ENCODE peak calls at places on chromosomes 4 and X, in seven cellular contexts. J is foreskin fibroblast, Z is RWPE2, Y is A549, M is GM20000, L is cardiac fibroblast, Q is type B pancreatic cell. N is an unnamed sample.

GRCh38 chr4:142696334-142697122 is 149.6 kb downstream of the INPP4B start:
- DNase-seq in L (no peak), M (no peak), Y (no peak), J (no peak), Z (no peak), Q (no peak), N (no peak)

GRCh38 chr4:155675709-155676429 is 9.2 kb downstream of the GUCY1A1 start:
- DNase-seq in M (peak; percentile 41), J (no peak), L (no peak), Q (no peak), Y (no peak), Z (no peak), N (no peak)

GRCh38 chrX:40683245-40683644 is 35.9 kb upstream of the CXorf38 start:
- DNase-seq in L (no peak), J (no peak), Q (no peak), M (no peak), Z (no peak), Y (no peak), N (no peak)

GRCh38 chr4:54400802-54401201 is 171.7 kb downstream of the PDGFRA start:
- DNase-seq in Z (no peak), J (peak; percentile 62), M (no peak), L (peak; percentile 87), Y (no peak), Q (no peak), N (no peak)

GRCh38 chr4:145935253-145936141 is 3.1 kb downstream of the ZNF827 start:
- DNase-seq in L (no peak), M (peak; percentile 61), Q (no peak), Y (no peak), J (no peak), Z (no peak), N (no peak)

GRCh38 chrX:150363561-150364346 is 637 bp downstream of the MAMLD1 start:
- DNase-seq in M (no peak), J (peak; percentile 40), Y (peak; percentile 24), L (peak; percentile 49), Q (no peak), Z (no peak), N (peak; percentile 86)

GRCh38 chr4:1283711-1284110 is 6.0 kb upstream of the MAEA start:
- DNase-seq in Q (no peak), Z (no peak), Y (no peak), J (no peak), L (no peak), M (no peak), N (no peak)

GRCh38 chr4:151712777-151713176 is 48.0 kb downstream of the GATB start:
- DNase-seq in L (no peak), J (no peak), Y (no peak), Q (no peak), Z (no peak), M (no peak), N (no peak)

GRCh38 chr4:181541396-181541795 is 701.8 kb upstream of the TENM3 start:
- DNase-seq in Y (no peak), M (no peak), L (peak; percentile 66), J (no peak), Q (no peak), Z (no peak), N (no peak)

GRCh38 chrX:18702362-18703195 is 4.9 kb upstream of the PPEF1 start:
- DNase-seq in J (peak; percentile 10), Z (no peak), Y (peak; percentile 89), Q (no peak), L (peak; percentile 57), M (no peak), N (no peak)

GRCh38 chr4:78776031-78776728 is at the start of gene BMP2K:
- DNase-seq in J (peak; percentile 70), Z (peak; percentile 70), Q (peak; percentile 89), L (peak; percentile 67), Y (peak; percentile 39), M (peak; percentile 95), N (no peak)

GRCh38 chr4:100981447-100982204 is 365.7 kb downstream of the PPP3CA start:
- DNase-seq in J (peak; percentile 42), L (peak; percentile 64), Q (no peak), Y (no peak), Z (no peak), M (no peak), N (no peak)

GRCh38 chr4:169841776-169842175 is 84.0 kb upstream of the HPF1 start:
- DNase-seq in Q (no peak), Z (no peak), Y (no peak), M (no peak), J (no peak), L (no peak), N (no peak)

GRCh38 chr4:8211737-8212581 is 12.9 kb downstream of the SH3TC1 start:
- DNase-seq in Z (no peak), L (no peak), M (no peak), Q (no peak), Y (no peak), J (no peak), N (no peak)

GRCh38 chrX:149248073-149248625 is 257.0 kb downstream of the IDS start:
- DNase-seq in Z (no peak), Y (no peak), L (peak; percentile 71), M (no peak), Q (no peak), J (peak; percentile 80), N (no peak)

GRCh38 chrX:129748265-129748664 is 9.5 kb downstream of the XPNPEP2 start:
- DNase-seq in Y (no peak), J (peak; percentile 75), M (no peak), L (peak; percentile 85), Z (no peak), Q (no peak), N (no peak)

GRCh38 chr4:119040711-119041185 is 94.9 kb upstream of the MYOZ2 start:
- DNase-seq in Z (no peak), Q (no peak), L (peak; percentile 86), Y (no peak), M (no peak), J (peak; percentile 76), N (no peak)

GRCh38 chr4:47675810-47676209 is 162.1 kb downstream of the CORIN start:
- DNase-seq in L (no peak), M (no peak), J (no peak), Z (no peak), Q (no peak), Y (no peak), N (no peak)

GRCh38 chr4:99117876-99118693 is 26.0 kb downstream of the ADH4 start:
- DNase-seq in L (peak; percentile 57), Y (no peak), Q (no peak), M (peak; percentile 33), Z (no peak), J (no peak), N (no peak)
- TF ChIP-seq CTCF in L (peak; percentile 15), Y (peak; percentile 41), Q (peak; percentile 60), M (no peak), Z (peak; percentile 73), J (no peak), N (peak; percentile 80)

DNA sequence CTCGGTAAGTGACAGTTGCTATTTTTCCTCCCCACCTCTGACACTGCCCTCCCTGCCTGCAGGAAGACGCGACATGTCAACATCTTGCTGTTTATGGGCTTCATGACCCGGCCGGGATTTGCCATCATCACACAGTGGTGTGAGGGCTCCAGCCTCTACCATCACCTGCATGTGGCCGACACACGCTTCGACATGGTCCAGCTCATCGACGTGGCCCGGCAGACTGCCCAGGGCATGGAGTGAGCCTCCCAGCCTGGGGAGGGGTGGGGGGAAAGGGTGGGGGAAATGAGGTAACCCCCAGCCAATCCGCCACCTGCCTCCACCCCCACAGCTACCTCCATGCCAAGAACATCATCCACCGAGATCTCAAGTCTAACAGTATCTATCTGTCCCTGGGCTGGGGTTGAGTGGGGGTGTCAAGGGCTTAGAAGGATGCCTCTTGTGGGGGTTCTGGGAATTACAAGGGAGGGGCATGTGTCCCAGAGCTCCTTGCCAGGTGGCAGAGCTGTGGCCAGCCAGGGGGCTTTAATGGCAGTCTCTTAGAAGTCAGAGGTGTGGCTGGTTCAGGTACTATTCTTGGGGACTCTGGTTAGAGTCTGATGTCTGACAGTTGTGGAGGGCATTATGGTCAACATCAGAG is 7.8 kb downstream of the ARAF start:
- DNase-seq in Z (no peak), Y (peak; percentile 29), J (no peak), M (no peak), Q (no peak), L (no peak), N (no peak)
- TF ChIP-seq CTCF in Z (peak; percentile 26), Y (no peak), J (peak; percentile 9), M (peak; percentile 12), Q (peak; percentile 49), L (peak; percentile 44), N (peak; percentile 58)

DNA sequence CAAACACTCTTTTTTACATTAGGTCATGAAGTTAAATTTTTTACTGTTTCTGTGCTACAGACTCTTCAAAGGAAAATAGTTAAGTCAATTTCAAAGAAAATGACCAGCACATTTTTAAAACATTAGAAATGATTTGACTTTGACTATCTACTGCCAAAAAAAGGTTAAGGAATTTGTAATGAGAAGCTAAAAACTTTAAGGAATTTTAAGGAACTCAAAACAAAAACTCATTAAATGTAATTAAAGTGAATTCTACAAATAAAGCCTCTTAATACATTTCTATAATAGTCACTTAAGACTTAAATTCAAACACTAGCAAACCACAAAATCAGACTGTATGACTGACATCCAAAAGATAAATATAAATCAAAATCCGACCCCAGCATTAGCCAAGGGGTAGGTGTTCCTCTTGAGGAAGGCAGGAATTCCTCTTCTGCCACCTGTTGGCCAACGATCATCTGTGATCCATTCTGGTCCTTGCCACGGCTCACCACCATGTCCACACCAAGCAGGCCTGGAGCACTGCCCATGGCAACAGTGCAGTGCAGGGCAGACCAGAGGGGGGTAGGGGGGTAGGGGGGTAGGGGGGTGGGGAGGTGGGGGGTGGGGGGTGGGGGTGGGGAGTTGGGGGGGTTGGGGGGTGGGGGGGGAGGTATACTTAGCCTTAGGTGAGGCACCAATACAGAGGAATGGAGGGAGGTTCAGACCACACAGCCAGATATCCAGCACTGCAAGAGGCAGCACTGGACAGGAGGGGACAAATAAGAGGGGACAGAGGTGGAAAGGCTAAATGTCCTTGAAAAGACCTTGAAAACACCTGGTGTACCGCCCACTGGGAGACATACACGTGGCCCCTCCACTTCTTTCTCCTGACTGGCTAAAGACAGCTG is 287.4 kb downstream of the CHIC1 start:
- DNase-seq in Y (peak; percentile 3), Q (no peak), M (peak; percentile 9), Z (no peak), J (no peak), L (peak; percentile 51), N (no peak)
- TF ChIP-seq CTCF in Y (peak; percentile 15), Q (peak; percentile 52), M (no peak), Z (no peak), J (peak; percentile 5), L (peak; percentile 30), N (peak; percentile 44)

DNA sequence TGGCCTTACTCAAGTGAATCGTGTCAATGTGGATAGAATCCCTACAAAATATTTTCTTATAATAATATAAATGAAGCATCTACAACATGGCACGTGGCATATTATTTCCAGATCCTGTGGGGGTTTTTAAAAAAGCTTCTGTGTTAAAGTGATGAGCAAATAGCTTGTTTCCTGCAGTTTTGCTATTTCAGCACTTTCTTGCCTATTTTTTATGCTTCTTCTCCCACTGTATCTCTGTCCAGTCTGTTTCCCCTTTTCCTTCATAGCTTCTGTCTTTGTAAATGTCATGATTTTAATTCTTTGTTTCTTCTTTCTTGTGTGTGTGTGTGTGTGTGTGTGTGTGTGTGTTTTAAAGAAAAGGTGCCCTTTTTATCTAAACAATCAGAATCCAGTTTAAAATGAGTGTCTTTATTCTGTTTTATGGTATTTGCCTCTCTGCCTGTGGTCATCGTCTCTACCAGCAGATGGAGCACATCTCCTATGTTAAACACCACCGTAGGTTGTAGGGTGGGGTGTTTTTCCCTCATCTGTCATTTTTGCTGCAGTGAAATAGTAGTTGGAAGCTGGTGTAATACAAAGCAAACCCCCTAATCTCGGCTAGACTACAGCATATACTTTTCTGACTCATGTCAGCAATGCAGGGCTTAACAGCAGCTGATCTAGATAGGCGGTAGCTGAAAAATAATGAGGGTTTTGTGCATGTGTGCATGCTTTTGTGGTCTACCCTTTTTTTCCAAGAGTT is 33.1 kb downstream of the FTHL17 start:
- DNase-seq in J (peak; percentile 20), Z (no peak), Y (peak; percentile 3), M (peak; percentile 14), Q (no peak), L (peak; percentile 61), N (no peak)
- TF ChIP-seq CTCF in J (peak; percentile 51), Z (peak; percentile 61), Y (peak; percentile 35), M (peak; percentile 48), Q (peak; percentile 76), L (peak; percentile 52), N (peak; percentile 84)